ENCODE peak calls at places on chromosome 15, in six cellular contexts. X is body of pancreas, S is foreskin fibroblast, O is neural progenitor cell, M is AG10803, K is thyroid gland. R is an unnamed sample.

GRCh38 chr15:95449229-95449628 is 881.3 kb upstream of the NR2F2 start:
- DNase-seq in M (no peak), O (no peak), X (no peak), K (no peak), S (no peak), R (no peak)

GRCh38 chr15:98146031-98146430 is 185.5 kb downstream of the ARRDC4 start:
- DNase-seq in M (no peak), X (no peak), S (no peak), O (no peak), K (no peak), R (no peak)

GRCh38 chr15:70299931-70300858 is 202.5 kb upstream of the TLE3 start:
- DNase-seq in O (no peak), M (no peak), K (no peak), X (no peak), S (no peak), R (no peak)

GRCh38 chr15:67116742-67117141 is 51.3 kb downstream of the SMAD3 start:
- DNase-seq in S (peak; percentile 18), M (no peak), K (no peak), O (no peak), X (no peak), R (no peak)

GRCh38 chr15:55715355-55716076 is 27.4 kb downstream of the PRTG start:
- DNase-seq in O (peak; percentile 76), S (no peak), K (peak; percentile 32), M (no peak), X (no peak), R (no peak)

GRCh38 chr15:49242820-49243219 is 72.8 kb downstream of the GALK2 start:
- DNase-seq in X (no peak), K (no peak), S (peak; percentile 66), M (peak; percentile 91), O (no peak), R (peak; percentile 49)

GRCh38 chr15:75008249-75009017 is 13.1 kb downstream of the SCAMP5 start:
- DNase-seq in K (no peak), O (no peak), X (no peak), M (no peak), S (no peak), R (no peak)

GRCh38 chr15:48373855-48374421 is 42.7 kb downstream of the DUT start:
- DNase-seq in O (no peak), S (peak; percentile 67), K (peak; percentile 85), M (peak; percentile 78), X (no peak), R (peak; percentile 84)

GRCh38 chr15:79067434-79067833 is 23.1 kb downstream of the RASGRF1 start:
- DNase-seq in M (no peak), S (peak; percentile 25), K (no peak), O (no peak), X (peak; percentile 18), R (no peak)

GRCh38 chr15:37880835-37881153 is 53.6 kb upstream of the TMCO5A start:
- DNase-seq in X (no peak), S (no peak), O (no peak), K (no peak), M (no peak), R (no peak)
- TF ChIP-seq CTCF in X (no peak), S (no peak), O (no peak), K (no peak), M (no peak), R (no peak)

DNA sequence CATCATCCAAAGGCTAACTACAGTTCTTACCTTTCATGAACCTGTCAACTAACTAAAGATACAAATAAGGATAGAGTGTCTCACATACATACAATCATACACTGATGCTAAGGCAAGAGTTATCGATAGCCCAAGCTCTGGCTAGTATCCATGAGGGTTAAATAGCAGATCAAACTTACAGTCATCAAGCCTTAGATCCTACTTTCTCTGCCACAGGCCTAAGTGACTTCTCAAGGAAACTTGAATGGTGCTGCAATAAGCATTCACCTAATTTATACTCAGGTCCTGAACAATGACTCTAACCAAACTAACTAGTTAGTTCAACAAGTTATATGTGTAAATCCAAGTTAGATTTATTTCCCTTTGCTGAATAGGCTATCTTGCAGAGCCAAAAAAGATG is 51.0 kb downstream of the ALDH1A2 start:
- DNase-seq in K (no peak), O (no peak), X (no peak), S (no peak), M (no peak), R (no peak)
- H3K4me3 ChIP-seq in K (no peak overlapping the region), O (no peak overlapping the region), X (no peak overlapping the region), S (no peak overlapping the region), M (no peak overlapping the region), R (no peak overlapping the region)

DNA sequence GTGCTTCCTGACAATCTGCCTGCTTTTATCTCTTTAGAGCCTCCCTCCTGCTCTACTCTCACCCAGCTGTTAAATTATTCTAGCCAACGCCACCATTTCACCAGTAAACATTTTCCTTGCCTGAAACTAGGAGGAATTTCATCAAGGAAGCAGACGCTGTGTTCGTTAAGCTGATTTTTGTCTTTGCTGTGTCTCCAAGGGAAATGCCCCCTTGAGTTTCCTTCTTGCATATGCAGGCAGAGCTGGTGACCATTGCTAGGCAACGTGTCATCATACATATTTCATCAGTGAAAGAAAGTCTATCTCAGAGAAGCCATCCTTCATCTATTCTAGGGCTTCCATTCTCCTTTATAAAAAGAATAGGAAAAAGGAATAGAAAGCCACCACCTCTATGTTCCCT is 87.0 kb upstream of the ST8SIA2 start:
- DNase-seq in S (no peak), X (no peak), M (peak; percentile 11), O (peak; percentile 76), K (no peak), R (no peak)
- TF ChIP-seq CTCF in S (peak; percentile 4), X (no peak), M (peak; percentile 20), O (peak; percentile 59), K (no peak), R (peak; percentile 34)

DNA sequence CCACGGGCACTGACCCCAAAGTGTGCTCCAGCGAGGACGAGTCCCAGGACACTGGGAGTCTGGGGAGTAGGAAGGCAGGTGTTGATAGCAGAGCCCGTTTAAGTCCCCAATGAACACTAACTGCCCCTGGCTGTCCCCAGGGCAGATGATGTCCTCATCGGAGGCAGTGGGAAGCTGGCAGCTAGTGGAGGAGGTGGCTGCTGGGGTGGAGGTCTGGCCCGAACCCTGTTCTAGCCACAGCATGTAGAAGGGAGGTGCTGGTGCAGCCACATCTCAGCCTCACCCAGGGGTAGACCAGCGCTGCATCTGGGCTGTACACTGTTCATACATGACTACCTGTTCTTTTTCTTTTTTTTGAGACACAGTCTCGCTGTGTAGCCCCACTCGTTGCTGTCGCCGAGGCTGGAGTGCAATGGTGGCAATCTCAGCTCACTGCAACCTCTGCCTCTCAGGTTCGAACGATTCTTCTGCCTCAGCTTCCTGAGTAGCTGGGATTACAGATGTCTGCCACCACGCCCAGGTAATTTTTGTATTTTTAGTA is 51.8 kb downstream of the KLF13 start:
- DNase-seq in K (no peak), X (no peak), O (no peak), S (no peak), M (no peak), R (no peak)
- H3K4me3 ChIP-seq in K (no peak overlapping the region), X (no peak overlapping the region), O (no peak overlapping the region), S (no peak overlapping the region), M (no peak overlapping the region), R (no peak overlapping the region)